ENCODE peak calls at places on chromosomes 7 and 10, in seven cellular contexts. M is anterior cingulate cortex, P is head of caudate nucleus, H is right atrium auricular region, I is GM13977, K is Caki2, N is GM06990. O is an unnamed sample.

GRCh38 chr7:44615149-44615611 is 8.8 kb downstream of the OGDH start:
- DNase-seq in P (no peak), H (peak; percentile 79), K (peak; percentile 40), N (no peak), I (no peak), M (no peak), O (no peak)

GRCh38 chr10:50621981-50622496 is 1.7 kb downstream of the SGMS1 start:
- DNase-seq in I (peak; percentile 62), K (peak; percentile 74), H (peak; percentile 99), M (peak; percentile 87), P (peak; percentile 90), N (peak; percentile 69), O (peak; percentile 99)

GRCh38 chr10:77554996-77555397 is 82.6 kb downstream of the KCNMA1 start:
- DNase-seq in H (no peak), I (no peak), K (no peak), M (no peak), P (no peak), N (no peak), O (no peak)

GRCh38 chr7:74026406-74027123 is 1.4 kb upstream of the ELN start:
- DNase-seq in N (peak; percentile 50), I (peak; percentile 88), P (peak; percentile 90), M (peak; percentile 64), K (peak; percentile 34), H (peak; percentile 93), O (peak; percentile 96)

GRCh38 chr10:1672001-1672781 is 65.1 kb downstream of the ADARB2 start:
- DNase-seq in K (no peak), N (no peak), M (no peak), P (no peak), H (no peak), I (no peak), O (no peak)

GRCh38 chr10:91185239-91185875 is 35.1 kb upstream of the PCGF5 start:
- DNase-seq in H (no peak), N (no peak), M (no peak), I (no peak), K (peak; percentile 21), P (no peak), O (no peak)

GRCh38 chr7:140062118-140062527 is 628 bp downstream of the PARP12 start:
- DNase-seq in K (no peak), P (no peak), N (peak; percentile 64), H (no peak), I (peak; percentile 65), M (no peak), O (no peak)

GRCh38 chr10:24209946-24210491 is 1.1 kb downstream of the KIAA1217 start:
- DNase-seq in H (no peak), K (peak; percentile 45), I (peak; percentile 81), M (no peak), N (peak; percentile 61), P (peak; percentile 43), O (no peak)

GRCh38 chr10:110686037-110686436 is 41.9 kb downstream of the RBM20 start:
- DNase-seq in I (no peak), M (no peak), P (peak; percentile 33), K (no peak), H (no peak), N (no peak), O (no peak)

GRCh38 chr10:78578929-78579328 is 489.8 kb upstream of the ZMIZ1 start:
- DNase-seq in I (no peak), H (no peak), M (no peak), N (no peak), P (no peak), K (no peak), O (no peak)

GRCh38 chr10:12499066-12499465 is 149.7 kb downstream of the CAMK1D start:
- DNase-seq in P (no peak), M (no peak), K (no peak), I (no peak), N (no peak), H (no peak), O (no peak)

GRCh38 chr10:130430852-130431704 is 294.9 kb downstream of the GLRX3 start:
- DNase-seq in I (no peak), P (no peak), H (peak; percentile 40), M (no peak), N (no peak), K (no peak), O (peak; percentile 55)

O was measured in esophagus muscularis mucosa.